ENCODE peak calls at places on chromosomes 16 and 17, in seven cellular contexts. One of them, this sample, is unnamed.

GRCh38 chr17:7589891-7590611 is at the start of gene SOX15:
- DNase-seq in cardiac muscle cell: no peak
- DNase-seq in natural killer cell: no peak
- DNase-seq in progenitor cell of endocrine pancreas: no peak
- DNase-seq in left ventricle myocardium inferior: no peak
- DNase-seq in coronary artery: no peak
- DNase-seq in gastrocnemius medialis: no peak
- DNase-seq in this sample: no peak

GRCh38 chr17:61144137-61144536 is 255.5 kb upstream of the TBX2 start:
- DNase-seq in cardiac muscle cell: peak
- DNase-seq in natural killer cell: no peak
- DNase-seq in progenitor cell of endocrine pancreas: no peak
- DNase-seq in left ventricle myocardium inferior: no peak
- DNase-seq in coronary artery: no peak
- DNase-seq in gastrocnemius medialis: no peak
- DNase-seq in this sample: no peak

GRCh38 chr17:79659376-79659775 is 48.5 kb upstream of the RBFOX3 start:
- DNase-seq in cardiac muscle cell: no peak
- DNase-seq in natural killer cell: no peak
- DNase-seq in progenitor cell of endocrine pancreas: peak
- DNase-seq in left ventricle myocardium inferior: no peak
- DNase-seq in coronary artery: no peak
- DNase-seq in gastrocnemius medialis: no peak
- DNase-seq in this sample: no peak

GRCh38 chr16:11674818-11675560 is 6.7 kb downstream of the SNN start:
- DNase-seq in cardiac muscle cell: peak
- DNase-seq in natural killer cell: no peak
- DNase-seq in progenitor cell of endocrine pancreas: no peak
- DNase-seq in left ventricle myocardium inferior: no peak
- DNase-seq in coronary artery: no peak
- DNase-seq in gastrocnemius medialis: no peak
- DNase-seq in this sample: no peak

GRCh38 chr17:30995347-30995746 is 24.5 kb downstream of the RNF135 start:
- DNase-seq in cardiac muscle cell: no peak
- DNase-seq in natural killer cell: no peak
- DNase-seq in progenitor cell of endocrine pancreas: no peak
- DNase-seq in left ventricle myocardium inferior: no peak
- DNase-seq in coronary artery: no peak
- DNase-seq in gastrocnemius medialis: no peak
- DNase-seq in this sample: no peak

GRCh38 chr17:5526821-5527598 is 40.6 kb downstream of the MIS12 start:
- DNase-seq in cardiac muscle cell: peak
- DNase-seq in natural killer cell: no peak
- DNase-seq in progenitor cell of endocrine pancreas: no peak
- DNase-seq in left ventricle myocardium inferior: peak
- DNase-seq in coronary artery: peak
- DNase-seq in gastrocnemius medialis: peak
- DNase-seq in this sample: peak

GRCh38 chr16:71338193-71338592 is 20.3 kb upstream of the CALB2 start:
- DNase-seq in cardiac muscle cell: no peak
- DNase-seq in natural killer cell: no peak
- DNase-seq in progenitor cell of endocrine pancreas: no peak
- DNase-seq in left ventricle myocardium inferior: no peak
- DNase-seq in coronary artery: no peak
- DNase-seq in gastrocnemius medialis: no peak
- DNase-seq in this sample: no peak

GRCh38 chr17:34308376-34308775 is 10.9 kb upstream of the CCL8 start:
- DNase-seq in cardiac muscle cell: no peak
- DNase-seq in natural killer cell: no peak
- DNase-seq in progenitor cell of endocrine pancreas: no peak
- DNase-seq in left ventricle myocardium inferior: no peak
- DNase-seq in coronary artery: no peak
- DNase-seq in gastrocnemius medialis: no peak
- DNase-seq in this sample: no peak

GRCh38 chr17:41793749-41794602 is 7.5 kb upstream of the JUP start:
- DNase-seq in cardiac muscle cell: peak
- DNase-seq in natural killer cell: no peak
- DNase-seq in progenitor cell of endocrine pancreas: no peak
- DNase-seq in left ventricle myocardium inferior: no peak
- DNase-seq in coronary artery: peak
- DNase-seq in gastrocnemius medialis: no peak
- DNase-seq in this sample: no peak

GRCh38 chr17:58324409-58325288 is 3.9 kb downstream of the TSPOAP1 start:
- DNase-seq in cardiac muscle cell: peak
- DNase-seq in natural killer cell: no peak
- DNase-seq in progenitor cell of endocrine pancreas: peak
- DNase-seq in left ventricle myocardium inferior: no peak
- DNase-seq in coronary artery: no peak
- DNase-seq in gastrocnemius medialis: no peak
- DNase-seq in this sample: peak

GRCh38 chr16:11257131-11257938 is 1.3 kb upstream of the SOCS1 start:
- DNase-seq in cardiac muscle cell: peak
- DNase-seq in natural killer cell: peak
- DNase-seq in progenitor cell of endocrine pancreas: peak
- DNase-seq in left ventricle myocardium inferior: peak
- DNase-seq in coronary artery: no peak
- DNase-seq in gastrocnemius medialis: peak
- DNase-seq in this sample: peak

GRCh38 chr17:28267720-28268609 is 51.0 kb upstream of the TMEM97 start:
- DNase-seq in cardiac muscle cell: no peak
- DNase-seq in natural killer cell: no peak
- DNase-seq in progenitor cell of endocrine pancreas: no peak
- DNase-seq in left ventricle myocardium inferior: no peak
- DNase-seq in coronary artery: no peak
- DNase-seq in gastrocnemius medialis: no peak
- DNase-seq in this sample: no peak

GRCh38 chr17:27477971-27478684 is 21.9 kb downstream of the KSR1 start:
- DNase-seq in cardiac muscle cell: no peak
- DNase-seq in natural killer cell: no peak
- DNase-seq in progenitor cell of endocrine pancreas: no peak
- DNase-seq in left ventricle myocardium inferior: no peak
- DNase-seq in coronary artery: no peak
- DNase-seq in gastrocnemius medialis: no peak
- DNase-seq in this sample: no peak

GRCh38 chr17:31686495-31686894 is 172.5 kb downstream of the COPRS start:
- DNase-seq in cardiac muscle cell: no peak
- DNase-seq in natural killer cell: no peak
- DNase-seq in progenitor cell of endocrine pancreas: no peak
- DNase-seq in left ventricle myocardium inferior: no peak
- DNase-seq in coronary artery: no peak
- DNase-seq in gastrocnemius medialis: no peak
- DNase-seq in this sample: no peak

GRCh38 chr17:32516940-32517711 is 30.3 kb downstream of the CDK5R1 start:
- DNase-seq in cardiac muscle cell: no peak
- DNase-seq in natural killer cell: no peak
- DNase-seq in progenitor cell of endocrine pancreas: no peak
- DNase-seq in left ventricle myocardium inferior: no peak
- DNase-seq in coronary artery: no peak
- DNase-seq in gastrocnemius medialis: no peak
- DNase-seq in this sample: no peak

GRCh38 chr17:10756604-10757003 is 26.8 kb upstream of the TMEM220 start:
- DNase-seq in cardiac muscle cell: no peak
- DNase-seq in natural killer cell: no peak
- DNase-seq in progenitor cell of endocrine pancreas: no peak
- DNase-seq in left ventricle myocardium inferior: no peak
- DNase-seq in coronary artery: no peak
- DNase-seq in gastrocnemius medialis: peak
- DNase-seq in this sample: no peak

GRCh38 chr17:13253746-13254410 is 236.1 kb upstream of the ELAC2 start:
- DNase-seq in cardiac muscle cell: no peak
- DNase-seq in natural killer cell: no peak
- DNase-seq in progenitor cell of endocrine pancreas: no peak
- DNase-seq in left ventricle myocardium inferior: no peak
- DNase-seq in coronary artery: no peak
- DNase-seq in gastrocnemius medialis: no peak
- DNase-seq in this sample: no peak

GRCh38 chr17:16384557-16384956 is 3.7 kb downstream of the UBB start:
- DNase-seq in cardiac muscle cell: no peak
- DNase-seq in natural killer cell: no peak
- DNase-seq in progenitor cell of endocrine pancreas: no peak
- DNase-seq in left ventricle myocardium inferior: no peak
- DNase-seq in coronary artery: no peak
- DNase-seq in gastrocnemius medialis: no peak
- DNase-seq in this sample: no peak

GRCh38 chr17:17886253-17886652 is 49.5 kb upstream of the SREBF1 start:
- DNase-seq in cardiac muscle cell: no peak
- DNase-seq in natural killer cell: no peak
- DNase-seq in progenitor cell of endocrine pancreas: no peak
- DNase-seq in left ventricle myocardium inferior: peak
- DNase-seq in coronary artery: no peak
- DNase-seq in gastrocnemius medialis: no peak
- DNase-seq in this sample: peak

GRCh38 chr17:32931686-32932085 is 3.7 kb downstream of the TMEM98 start:
- DNase-seq in cardiac muscle cell: no peak
- DNase-seq in natural killer cell: no peak
- DNase-seq in progenitor cell of endocrine pancreas: no peak
- DNase-seq in left ventricle myocardium inferior: no peak
- DNase-seq in coronary artery: no peak
- DNase-seq in gastrocnemius medialis: no peak
- DNase-seq in this sample: no peak

GRCh38 chr16:81994485-81994884 is 16.8 kb downstream of the SDR42E1 start:
- DNase-seq in cardiac muscle cell: no peak
- DNase-seq in natural killer cell: no peak
- DNase-seq in progenitor cell of endocrine pancreas: no peak
- DNase-seq in left ventricle myocardium inferior: no peak
- DNase-seq in coronary artery: no peak
- DNase-seq in gastrocnemius medialis: no peak
- DNase-seq in this sample: no peak
- TF ChIP-seq CTCF in cardiac muscle cell: no peak
- TF ChIP-seq CTCF in natural killer cell: no peak
- TF ChIP-seq CTCF in progenitor cell of endocrine pancreas: no peak
- TF ChIP-seq CTCF in left ventricle myocardium inferior: no peak
- TF ChIP-seq CTCF in coronary artery: no peak
- TF ChIP-seq CTCF in gastrocnemius medialis: no peak
- TF ChIP-seq CTCF in this sample: no peak

DNA sequence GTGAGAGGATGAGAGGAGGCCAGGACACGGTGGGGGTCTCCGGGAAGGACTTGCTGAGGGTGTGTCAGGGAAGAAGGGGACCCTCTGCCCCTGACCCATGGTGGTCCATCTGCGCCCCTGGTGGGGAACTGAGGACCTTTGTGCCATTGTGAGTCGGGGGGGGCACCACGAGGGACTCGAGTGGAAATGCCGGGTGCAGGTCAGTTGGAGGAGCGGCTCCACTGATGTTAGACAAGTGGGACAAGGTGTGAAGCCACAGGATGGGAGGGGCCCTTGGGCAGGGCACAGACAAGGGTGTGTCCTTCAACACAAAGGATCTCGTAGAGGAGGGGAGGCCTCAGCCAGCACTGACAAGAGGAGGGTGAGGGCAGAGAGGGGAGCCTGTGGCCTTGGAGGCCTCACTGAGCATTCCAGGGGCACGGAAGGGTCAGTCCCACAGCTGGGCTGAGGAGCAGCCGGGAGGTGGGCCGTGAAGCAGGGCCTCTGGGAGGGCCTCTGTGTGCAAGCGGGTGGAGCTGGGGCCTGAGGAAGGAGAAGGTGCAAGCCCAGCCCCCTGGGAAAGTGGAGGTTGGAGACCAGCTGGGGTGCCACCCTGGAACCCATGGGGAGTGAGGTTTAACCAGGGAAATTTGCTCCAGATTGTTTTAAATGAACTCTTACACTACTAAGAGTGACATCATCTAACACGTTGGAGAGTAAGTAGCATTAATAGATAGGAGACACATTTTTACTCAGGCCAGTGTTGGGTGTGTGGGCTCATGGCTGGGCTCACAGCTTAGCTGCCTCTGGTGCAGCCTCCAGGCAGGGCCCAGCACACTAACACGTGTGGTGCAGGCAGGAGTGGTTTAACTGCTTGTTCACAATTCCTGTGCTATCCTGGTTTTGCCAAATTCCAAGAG is 27.9 kb downstream of the NARF start:
- DNase-seq in cardiac muscle cell: no peak
- DNase-seq in natural killer cell: no peak
- DNase-seq in progenitor cell of endocrine pancreas: no peak
- DNase-seq in left ventricle myocardium inferior: no peak
- DNase-seq in coronary artery: no peak
- DNase-seq in gastrocnemius medialis: no peak
- DNase-seq in this sample: no peak
- TF ChIP-seq CTCF in cardiac muscle cell: no peak
- TF ChIP-seq CTCF in natural killer cell: no peak
- TF ChIP-seq CTCF in progenitor cell of endocrine pancreas: no peak
- TF ChIP-seq CTCF in left ventricle myocardium inferior: no peak
- TF ChIP-seq CTCF in coronary artery: no peak
- TF ChIP-seq CTCF in gastrocnemius medialis: no peak
- TF ChIP-seq CTCF in this sample: no peak

DNA sequence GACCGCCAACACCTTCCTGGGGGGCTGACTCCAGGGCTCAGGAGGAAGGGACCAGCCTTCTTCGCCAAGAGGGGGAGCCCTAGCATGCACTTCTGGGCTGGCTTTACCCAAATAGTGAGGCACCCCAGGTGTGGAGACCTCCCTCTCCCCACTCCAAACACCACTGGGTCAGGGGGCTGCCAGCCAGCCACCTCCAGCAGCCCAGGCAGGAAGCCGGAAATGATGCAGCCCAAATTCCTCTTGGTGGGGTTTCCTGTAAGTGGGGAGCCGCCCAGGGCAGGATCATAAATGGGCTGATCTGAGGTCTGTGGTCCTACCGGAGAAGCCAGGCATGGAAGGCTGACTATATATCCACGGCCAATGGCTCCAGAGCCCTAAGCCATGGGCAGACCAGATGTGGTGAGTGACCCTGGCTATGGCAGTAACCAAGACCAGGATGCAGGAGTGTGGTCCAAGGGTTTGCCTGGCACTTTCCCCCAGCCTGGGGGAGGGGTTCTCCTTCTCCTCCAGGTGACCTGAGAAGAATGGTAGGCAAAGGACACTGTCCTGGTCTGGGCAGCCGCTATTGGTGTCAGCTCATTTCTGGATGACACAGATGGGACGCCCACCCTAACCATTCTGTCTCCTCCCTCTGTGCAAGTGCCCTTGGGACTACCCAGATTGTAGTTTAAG is 4.2 kb downstream of the GIT1 start:
- DNase-seq in cardiac muscle cell: peak
- DNase-seq in natural killer cell: no peak
- DNase-seq in progenitor cell of endocrine pancreas: no peak
- DNase-seq in left ventricle myocardium inferior: no peak
- DNase-seq in coronary artery: no peak
- DNase-seq in gastrocnemius medialis: no peak
- DNase-seq in this sample: no peak
- TF ChIP-seq CTCF in cardiac muscle cell: peak
- TF ChIP-seq CTCF in natural killer cell: no peak
- TF ChIP-seq CTCF in progenitor cell of endocrine pancreas: peak
- TF ChIP-seq CTCF in left ventricle myocardium inferior: peak
- TF ChIP-seq CTCF in coronary artery: no peak
- TF ChIP-seq CTCF in gastrocnemius medialis: no peak
- TF ChIP-seq CTCF in this sample: no peak

DNA sequence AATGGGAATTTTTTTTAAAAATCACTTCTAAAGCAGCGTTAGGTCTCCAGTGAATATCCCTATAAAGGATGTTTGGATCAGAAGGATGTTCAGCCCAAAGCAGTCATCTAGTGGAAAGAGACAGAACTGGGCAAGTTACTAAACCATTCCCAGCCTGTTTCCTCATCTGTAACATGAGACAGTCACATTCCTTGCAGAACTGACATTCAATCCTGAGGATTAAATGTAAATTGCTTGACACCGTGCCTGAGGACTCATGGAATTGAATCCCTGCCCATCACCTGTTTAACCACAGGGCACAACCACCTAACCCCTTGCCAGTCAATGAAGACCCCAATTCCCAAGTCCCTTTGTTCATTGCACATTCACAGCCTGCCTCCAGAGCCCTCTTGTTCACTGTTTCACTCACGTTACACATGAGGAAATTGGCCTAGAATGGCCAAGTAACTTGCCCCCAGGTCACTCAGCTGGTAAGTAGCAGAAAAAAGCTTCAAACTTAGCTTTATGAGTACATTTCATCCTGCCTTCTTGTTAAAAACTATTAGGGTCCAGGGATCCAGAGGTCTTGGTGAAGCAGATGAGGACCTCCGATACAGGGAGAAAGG is 1.4 kb downstream of the CMTM2 start:
- DNase-seq in cardiac muscle cell: peak
- DNase-seq in natural killer cell: no peak
- DNase-seq in progenitor cell of endocrine pancreas: no peak
- DNase-seq in left ventricle myocardium inferior: no peak
- DNase-seq in coronary artery: no peak
- DNase-seq in gastrocnemius medialis: no peak
- DNase-seq in this sample: no peak
- TF ChIP-seq CTCF in cardiac muscle cell: no peak
- TF ChIP-seq CTCF in natural killer cell: no peak
- TF ChIP-seq CTCF in progenitor cell of endocrine pancreas: no peak
- TF ChIP-seq CTCF in left ventricle myocardium inferior: no peak
- TF ChIP-seq CTCF in coronary artery: no peak
- TF ChIP-seq CTCF in gastrocnemius medialis: no peak
- TF ChIP-seq CTCF in this sample: no peak